ENCODE peak calls at places on chromosome 14, in six cellular contexts. One of them, this sample, is unnamed.

GRCh38 chr14:24430682-24431568 is 1.2 kb downstream of the KHNYN start:
- DNase-seq in trophoblast cell: peak; percentile 28
- DNase-seq in H1: no peak
- DNase-seq in IMR-90: peak; percentile 59
- DNase-seq in neuronal stem cell: no peak
- DNase-seq in mesendoderm: peak; percentile 46
- DNase-seq in this sample: peak; percentile 85

GRCh38 chr14:69554500-69554899 is 20.2 kb downstream of the CCDC177 start:
- DNase-seq in H1: no peak
- DNase-seq in mesendoderm: no peak
- DNase-seq in IMR-90: no peak
- DNase-seq in neuronal stem cell: no peak
- DNase-seq in trophoblast cell: no peak
- DNase-seq in this sample: no peak

GRCh38 chr14:54329082-54329695 is 67.6 kb upstream of the CDKN3 start:
- DNase-seq in mesendoderm: peak; percentile 96
- DNase-seq in IMR-90: peak; percentile 61
- DNase-seq in trophoblast cell: peak; percentile 29
- DNase-seq in H1: peak; percentile 64
- DNase-seq in neuronal stem cell: peak; percentile 84
- DNase-seq in this sample: peak; percentile 74

GRCh38 chr14:59890676-59891075 is 20.1 kb upstream of the RTN1 start:
- DNase-seq in IMR-90: no peak
- DNase-seq in trophoblast cell: no peak
- DNase-seq in mesendoderm: no peak
- DNase-seq in neuronal stem cell: no peak
- DNase-seq in H1: no peak
- DNase-seq in this sample: no peak

GRCh38 chr14:102940729-102941362 is 18.4 kb downstream of the AMN start:
- DNase-seq in H1: no peak
- DNase-seq in mesendoderm: no peak
- DNase-seq in trophoblast cell: no peak
- DNase-seq in neuronal stem cell: no peak
- DNase-seq in IMR-90: no peak
- DNase-seq in this sample: no peak

GRCh38 chr14:73645248-73645610 is 443 bp downstream of the DNAL1 start:
- DNase-seq in H1: no peak
- DNase-seq in neuronal stem cell: no peak
- DNase-seq in trophoblast cell: no peak
- DNase-seq in IMR-90: no peak
- DNase-seq in mesendoderm: no peak
- DNase-seq in this sample: no peak

GRCh38 chr14:103562385-103563088 is at the start of the genes BAG5 and COA8:
- DNase-seq in neuronal stem cell: peak; percentile 90
- DNase-seq in mesendoderm: peak; percentile 90
- DNase-seq in H1: peak; percentile 61
- DNase-seq in IMR-90: peak; percentile 75
- DNase-seq in trophoblast cell: peak; percentile 62
- DNase-seq in this sample: peak; percentile 85

GRCh38 chr14:33790996-33791395 is 159.9 kb downstream of the EGLN3 start:
- DNase-seq in IMR-90: no peak
- DNase-seq in mesendoderm: no peak
- DNase-seq in neuronal stem cell: no peak
- DNase-seq in trophoblast cell: no peak
- DNase-seq in H1: no peak
- DNase-seq in this sample: no peak

GRCh38 chr14:82153689-82154088 is 620.0 kb upstream of the SEL1L start:
- DNase-seq in trophoblast cell: no peak
- DNase-seq in H1: no peak
- DNase-seq in mesendoderm: no peak
- DNase-seq in neuronal stem cell: no peak
- DNase-seq in IMR-90: no peak
- DNase-seq in this sample: no peak

GRCh38 chr14:92903359-92903758 is 19.6 kb upstream of the CHGA start:
- DNase-seq in trophoblast cell: no peak
- DNase-seq in mesendoderm: no peak
- DNase-seq in IMR-90: no peak
- DNase-seq in neuronal stem cell: no peak
- DNase-seq in H1: no peak
- DNase-seq in this sample: no peak

GRCh38 chr14:103908580-103908979 is 19.7 kb upstream of the TDRD9 start:
- DNase-seq in mesendoderm: no peak
- DNase-seq in neuronal stem cell: no peak
- DNase-seq in H1: no peak
- DNase-seq in IMR-90: no peak
- DNase-seq in trophoblast cell: no peak
- DNase-seq in this sample: no peak

GRCh38 chr14:106419432-106419831 is 893.0 kb downstream of the TMEM121 start:
- DNase-seq in IMR-90: no peak
- DNase-seq in trophoblast cell: no peak
- DNase-seq in neuronal stem cell: no peak
- DNase-seq in H1: no peak
- DNase-seq in mesendoderm: no peak
- DNase-seq in this sample: no peak

GRCh38 chr14:70655110-70655826 is 13.6 kb downstream of the TTC9 start:
- DNase-seq in IMR-90: no peak
- DNase-seq in H1: no peak
- DNase-seq in mesendoderm: peak; percentile 85
- DNase-seq in trophoblast cell: no peak
- DNase-seq in neuronal stem cell: no peak
- DNase-seq in this sample: no peak
- H3K4ac ChIP-seq in IMR-90: no peak overlapping the region
- H3K4ac ChIP-seq in H1: no peak overlapping the region
- H3K4ac ChIP-seq in mesendoderm: no peak overlapping the region
- H3K4ac ChIP-seq in trophoblast cell: no peak overlapping the region
- H3K4ac ChIP-seq in neuronal stem cell: no peak overlapping the region
- H3K4ac ChIP-seq in this sample: no peak overlapping the region

DNA sequence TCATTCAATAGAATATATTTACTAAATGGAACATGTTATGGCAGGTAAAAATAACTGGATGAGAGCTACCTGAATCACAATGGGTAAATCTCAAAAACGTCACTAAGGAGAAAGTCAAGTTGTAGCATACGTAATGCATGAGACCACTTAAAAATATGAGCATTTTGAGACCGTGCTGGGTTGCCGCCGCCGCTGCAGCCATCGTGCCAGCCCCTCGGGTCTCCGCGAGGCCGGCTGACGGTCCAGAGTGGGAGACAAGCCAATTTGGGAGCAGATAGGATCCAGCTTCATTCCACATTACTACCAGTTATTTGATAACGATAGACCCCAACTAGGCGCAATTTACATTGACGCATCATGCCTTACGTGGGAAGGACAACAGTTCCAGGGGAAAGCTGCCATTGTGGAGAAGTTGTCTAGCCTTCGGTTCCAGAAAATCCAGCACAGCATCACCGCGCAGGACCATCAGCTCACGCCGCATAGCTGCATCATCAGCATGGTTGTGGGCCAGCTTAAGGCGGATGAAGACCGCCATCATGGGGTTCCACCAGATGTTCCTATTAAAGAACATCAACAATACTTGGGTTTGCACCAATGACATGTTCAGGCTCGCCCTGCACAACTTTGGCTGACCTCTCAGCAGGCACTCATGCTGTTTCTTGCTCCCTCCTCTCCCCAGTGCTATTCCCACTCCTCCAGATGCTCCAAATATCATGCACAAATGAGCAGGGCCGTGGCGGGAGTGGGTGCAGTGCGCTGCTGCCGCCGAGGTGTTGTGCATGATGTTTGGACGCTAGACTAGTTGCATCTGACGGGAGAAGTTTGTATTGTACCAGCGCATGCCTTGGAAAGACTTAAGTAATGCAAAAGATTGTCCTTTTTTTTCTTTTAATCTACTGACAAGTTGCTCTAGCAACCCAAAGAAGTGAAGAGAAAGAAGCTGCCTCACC is 6.3 kb upstream of the BRMS1L start:
- DNase-seq in trophoblast cell: no peak
- DNase-seq in IMR-90: no peak
- DNase-seq in H1: no peak
- DNase-seq in neuronal stem cell: no peak
- DNase-seq in mesendoderm: no peak
- DNase-seq in this sample: no peak
- H4K8ac ChIP-seq in trophoblast cell: no peak overlapping the region
- H4K8ac ChIP-seq in IMR-90: no peak overlapping the region
- H4K8ac ChIP-seq in H1: no peak overlapping the region
- H4K8ac ChIP-seq in neuronal stem cell: no peak overlapping the region
- H4K8ac ChIP-seq in mesendoderm: no peak overlapping the region
- H4K8ac ChIP-seq in this sample: no peak overlapping the region

GRCh38 chr14:101709962-101710891 is 51.3 kb upstream of the PPP2R5C start:
- DNase-seq in IMR-90: no peak
- DNase-seq in trophoblast cell: no peak
- DNase-seq in neuronal stem cell: no peak
- DNase-seq in H1: no peak
- DNase-seq in mesendoderm: peak; percentile 78
- DNase-seq in this sample: no peak

GRCh38 chr14:101708853-101709532 is 52.5 kb upstream of the PPP2R5C start:
- DNase-seq in trophoblast cell: no peak
- DNase-seq in neuronal stem cell: no peak
- DNase-seq in mesendoderm: no peak
- DNase-seq in H1: no peak
- DNase-seq in IMR-90: no peak
- DNase-seq in this sample: no peak

GRCh38 chr14:101707863-101708620 is 53.5 kb upstream of the PPP2R5C start:
- DNase-seq in trophoblast cell: no peak
- DNase-seq in H1: no peak
- DNase-seq in IMR-90: no peak
- DNase-seq in neuronal stem cell: no peak
- DNase-seq in mesendoderm: no peak
- DNase-seq in this sample: no peak

GRCh38 chr14:101711041-101711861 is 50.3 kb upstream of the PPP2R5C start:
- DNase-seq in neuronal stem cell: no peak
- DNase-seq in mesendoderm: peak; percentile 50
- DNase-seq in trophoblast cell: no peak
- DNase-seq in IMR-90: no peak
- DNase-seq in H1: no peak
- DNase-seq in this sample: no peak

GRCh38 chr14:101709533-101709881 is 52.0 kb upstream of the PPP2R5C start:
- DNase-seq in H1: no peak
- DNase-seq in IMR-90: no peak
- DNase-seq in mesendoderm: no peak
- DNase-seq in trophoblast cell: no peak
- DNase-seq in neuronal stem cell: no peak
- DNase-seq in this sample: no peak
- H3K4me2 ChIP-seq in H1: no peak overlapping the region
- H3K4me2 ChIP-seq in IMR-90: no peak overlapping the region
- H3K4me2 ChIP-seq in mesendoderm: no peak overlapping the region
- H3K4me2 ChIP-seq in trophoblast cell: no peak overlapping the region
- H3K4me2 ChIP-seq in neuronal stem cell: no peak overlapping the region
- H3K4me2 ChIP-seq in this sample: no peak overlapping the region

DNA sequence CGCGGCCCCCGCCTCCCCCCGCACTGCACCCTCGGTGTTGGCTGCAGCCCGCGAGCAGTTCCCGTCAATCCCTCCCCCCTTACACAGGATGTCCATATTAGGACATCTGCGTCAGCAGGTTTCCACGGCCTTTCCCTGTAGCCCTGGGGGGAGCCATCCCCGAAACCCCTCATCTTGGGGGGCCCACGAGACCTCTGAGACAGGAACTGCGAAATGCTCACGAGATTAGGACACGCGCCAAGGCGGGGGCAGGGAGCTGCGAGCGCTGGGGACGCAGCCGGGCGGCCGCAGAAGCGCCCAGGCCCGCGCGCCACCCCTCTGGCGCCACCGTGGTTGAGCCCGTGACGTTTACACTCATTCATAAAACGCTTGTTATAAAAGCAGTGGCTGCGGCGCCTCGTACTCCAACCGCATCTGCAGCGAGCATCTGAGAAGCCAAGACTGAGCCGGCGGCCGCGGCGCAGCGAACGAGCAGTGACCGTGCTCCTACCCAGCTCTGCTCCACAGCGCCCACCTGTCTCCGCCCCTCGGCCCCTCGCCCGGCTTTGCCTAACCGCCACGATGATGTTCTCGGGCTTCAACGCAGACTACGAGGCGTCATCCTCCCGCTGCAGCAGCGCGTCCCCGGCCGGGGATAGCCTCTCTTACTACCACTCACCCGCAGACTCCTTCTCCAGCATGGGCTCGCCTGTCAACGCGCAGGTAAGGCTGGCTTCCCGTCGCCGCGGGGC is at the start of gene FOS:
- DNase-seq in H1: no peak
- DNase-seq in mesendoderm: peak; percentile 98
- DNase-seq in IMR-90: peak; percentile 96
- DNase-seq in neuronal stem cell: peak; percentile 95
- DNase-seq in trophoblast cell: peak; percentile 88
- DNase-seq in this sample: peak; percentile 98
- H3K4ac ChIP-seq in H1: peak within 1 kb of the TSS; percentile 16
- H3K4ac ChIP-seq in mesendoderm: no peak within 1 kb of the TSS
- H3K4ac ChIP-seq in IMR-90: peak within 1 kb of the TSS; percentile 88
- H3K4ac ChIP-seq in neuronal stem cell: no peak within 1 kb of the TSS
- H3K4ac ChIP-seq in trophoblast cell: peak within 1 kb of the TSS; percentile 70
- H3K4ac ChIP-seq in this sample: peak within 1 kb of the TSS; percentile 84

DNA sequence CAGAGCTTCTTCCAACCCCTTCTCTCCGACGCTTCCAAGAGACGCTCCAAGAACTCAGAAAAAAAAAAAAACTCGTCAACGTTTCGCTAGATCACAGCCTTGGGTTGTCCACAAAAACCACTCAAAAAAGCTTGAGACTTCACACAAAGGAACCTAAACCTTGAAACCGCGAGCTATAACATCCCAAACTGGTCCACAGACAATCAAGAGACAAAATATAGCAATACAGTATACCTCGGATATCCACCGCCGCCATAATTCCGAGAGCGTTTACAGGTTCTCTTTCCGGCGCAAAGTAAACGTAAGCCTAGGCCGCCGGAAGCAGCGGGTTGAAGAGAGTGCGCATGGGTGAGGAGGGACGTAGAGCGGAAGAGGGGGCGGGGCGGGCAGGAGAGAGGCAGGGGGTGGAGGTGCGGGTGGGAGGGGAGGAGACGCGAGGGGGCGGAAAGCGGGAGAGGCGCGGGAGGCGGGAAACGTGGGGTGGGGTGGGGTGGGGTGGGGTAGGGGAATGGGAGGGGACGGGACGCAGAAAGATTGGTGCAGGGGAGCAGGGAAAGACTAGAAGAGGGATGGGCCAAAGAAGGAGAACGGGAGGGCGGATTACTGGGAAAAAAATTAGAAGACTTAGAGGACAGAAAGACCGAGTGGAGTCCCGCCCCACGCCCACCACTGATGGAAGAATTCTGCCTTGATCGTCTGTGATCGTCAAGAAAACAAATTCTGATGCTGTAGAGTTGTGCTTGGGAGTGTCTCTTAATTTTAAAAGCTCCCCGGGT is at the start of gene MED6:
- DNase-seq in trophoblast cell: peak; percentile 92
- DNase-seq in IMR-90: peak; percentile 86
- DNase-seq in neuronal stem cell: peak; percentile 87
- DNase-seq in mesendoderm: peak; percentile 98
- DNase-seq in H1: peak; percentile 63
- DNase-seq in this sample: peak; percentile 95
- H4K8ac ChIP-seq in trophoblast cell: peak within 1 kb of the TSS; percentile 90
- H4K8ac ChIP-seq in IMR-90: peak within 1 kb of the TSS; percentile 88
- H4K8ac ChIP-seq in neuronal stem cell: no peak within 1 kb of the TSS
- H4K8ac ChIP-seq in mesendoderm: peak within 1 kb of the TSS; percentile 99
- H4K8ac ChIP-seq in H1: peak within 1 kb of the TSS; percentile 35
- H4K8ac ChIP-seq in this sample: peak within 1 kb of the TSS; percentile 96

GRCh38 chr14:85471156-85471555 is 58.8 kb upstream of the FLRT2 start:
- DNase-seq in neuronal stem cell: no peak
- DNase-seq in mesendoderm: no peak
- DNase-seq in trophoblast cell: no peak
- DNase-seq in H1: no peak
- DNase-seq in IMR-90: peak; percentile 57
- DNase-seq in this sample: peak; percentile 31
- H3K4me2 ChIP-seq in neuronal stem cell: no peak overlapping the region
- H3K4me2 ChIP-seq in mesendoderm: no peak overlapping the region
- H3K4me2 ChIP-seq in trophoblast cell: no peak overlapping the region
- H3K4me2 ChIP-seq in H1: no peak overlapping the region
- H3K4me2 ChIP-seq in IMR-90: no peak overlapping the region
- H3K4me2 ChIP-seq in this sample: no peak overlapping the region